ENCODE peak calls at places on chromosomes 11 and 22, in nine cellular contexts. G, D, T, S, K, Q, X, L and R are unnamed samples.

GRCh38 chr11:5038336-5038735 is 8.0 kb upstream of the OR52J3 start:
- DNase-seq in G (no peak), D (no peak), T (no peak), S (no peak), K (no peak), Q (no peak), X (no peak), L (no peak), R (no peak)

GRCh38 chr11:102306048-102306575 is 11.2 kb upstream of the BIRC3 start:
- DNase-seq in G (peak; percentile 70), D (no peak), T (peak; percentile 83), S (no peak), K (peak; percentile 91), Q (peak; percentile 89), X (peak; percentile 46), L (no peak), R (peak; percentile 83)

GRCh38 chr11:26974068-26974790 is 19.7 kb upstream of the FIBIN start:
- DNase-seq in G (no peak), D (no peak), T (no peak), S (peak; percentile 69), K (no peak), Q (no peak), X (no peak), L (no peak), R (no peak)

GRCh38 chr11:73274722-73275380 is 2.7 kb downstream of the P2RY6 start:
- DNase-seq in G (no peak), D (no peak), T (no peak), S (no peak), K (peak; percentile 46), Q (no peak), X (no peak), L (no peak), R (no peak)

GRCh38 chr22:49007013-49007653 is 820.5 kb downstream of the BRD1 start:
- DNase-seq in G (no peak), D (no peak), T (peak; percentile 17), S (no peak), K (no peak), Q (no peak), X (no peak), L (no peak), R (no peak)

GRCh38 chr11:34356576-34356917 is 1.3 kb downstream of the ABTB2 start:
- DNase-seq in G (no peak), D (no peak), T (no peak), S (peak; percentile 33), K (peak; percentile 57), Q (no peak), X (peak; percentile 6), L (no peak), R (no peak)

GRCh38 chr22:30516731-30517130 is 11.2 kb upstream of the SEC14L4 start:
- DNase-seq in G (no peak), D (no peak), T (no peak), S (no peak), K (no peak), Q (no peak), X (no peak), L (no peak), R (no peak)

GRCh38 chr11:8018742-8019631 is 31.9 kb downstream of the EIF3F start:
- DNase-seq in G (peak; percentile 73), D (peak; percentile 67), T (peak; percentile 61), S (peak; percentile 69), K (peak; percentile 83), Q (peak; percentile 31), X (peak; percentile 78), L (peak; percentile 88), R (peak; percentile 60)

GRCh38 chr22:50613291-50613981 is 12.8 kb downstream of the MAPK8IP2 start:
- DNase-seq in G (peak; percentile 41), D (no peak), T (peak; percentile 95), S (no peak), K (peak; percentile 90), Q (peak; percentile 49), X (peak; percentile 91), L (peak; percentile 54), R (peak; percentile 89)

GRCh38 chr22:17918840-17919239 is 105.5 kb downstream of the MICAL3 start:
- DNase-seq in G (peak; percentile 57), D (no peak), T (no peak), S (peak; percentile 64), K (peak; percentile 15), Q (no peak), X (no peak), L (no peak), R (no peak)

GRCh38 chr11:86722748-86723147 is 50.3 kb upstream of the ME3 start:
- DNase-seq in G (no peak), D (no peak), T (no peak), S (no peak), K (no peak), Q (no peak), X (no peak), L (no peak), R (no peak)

GRCh38 chr11:19979519-19979845 is 180.8 kb downstream of the DBX1 start:
- DNase-seq in G (no peak), D (no peak), T (no peak), S (no peak), K (no peak), Q (no peak), X (no peak), L (no peak), R (no peak)

GRCh38 chr11:10325398-10326079 is 20.7 kb downstream of the ADM start:
- DNase-seq in G (no peak), D (no peak), T (no peak), S (peak; percentile 99), K (no peak), Q (no peak), X (no peak), L (no peak), R (no peak)

GRCh38 chr11:112730591-112730990 is 230.6 kb upstream of the NCAM1 start:
- DNase-seq in G (no peak), D (no peak), T (no peak), S (no peak), K (no peak), Q (no peak), X (no peak), L (no peak), R (no peak)

GRCh38 chr11:106276859-106277436 is 199.5 kb downstream of the AASDHPPT start:
- DNase-seq in G (no peak), D (no peak), T (no peak), S (peak; percentile 4), K (no peak), Q (no peak), X (no peak), L (no peak), R (no peak)

GRCh38 chr11:128669491-128669890 is 24.4 kb upstream of the FLI1 start:
- DNase-seq in G (no peak), D (no peak), T (no peak), S (peak; percentile 52), K (no peak), Q (no peak), X (no peak), L (no peak), R (no peak)

GRCh38 chr11:1642288-1643145 is 12.9 kb downstream of the KRTAP5-5 start:
- DNase-seq in G (no peak), D (no peak), T (no peak), S (no peak), K (no peak), Q (no peak), X (no peak), L (no peak), R (no peak)

GRCh38 chr11:2523821-2524391 is 79.1 kb downstream of the KCNQ1 start:
- DNase-seq in G (peak; percentile 15), D (peak; percentile 17), T (peak; percentile 22), S (no peak), K (peak; percentile 37), Q (no peak), X (no peak), L (no peak), R (peak; percentile 3)

GRCh38 chr11:93735627-93736026 is 5.7 kb downstream of the TAF1D start:
- DNase-seq in G (no peak), D (no peak), T (no peak), S (no peak), K (no peak), Q (no peak), X (no peak), L (no peak), R (no peak)

GRCh38 chr11:68013611-68014156 is 3.6 kb downstream of the ALDH3B1 start:
- DNase-seq in G (no peak), D (no peak), T (no peak), S (no peak), K (no peak), Q (no peak), X (no peak), L (no peak), R (no peak)
- TF ChIP-seq POLR2A in G (no peak), D (no peak), T (no peak), S (no peak), K (no peak), Q (no peak), X (no peak), L (no peak), R (no peak)

DNA sequence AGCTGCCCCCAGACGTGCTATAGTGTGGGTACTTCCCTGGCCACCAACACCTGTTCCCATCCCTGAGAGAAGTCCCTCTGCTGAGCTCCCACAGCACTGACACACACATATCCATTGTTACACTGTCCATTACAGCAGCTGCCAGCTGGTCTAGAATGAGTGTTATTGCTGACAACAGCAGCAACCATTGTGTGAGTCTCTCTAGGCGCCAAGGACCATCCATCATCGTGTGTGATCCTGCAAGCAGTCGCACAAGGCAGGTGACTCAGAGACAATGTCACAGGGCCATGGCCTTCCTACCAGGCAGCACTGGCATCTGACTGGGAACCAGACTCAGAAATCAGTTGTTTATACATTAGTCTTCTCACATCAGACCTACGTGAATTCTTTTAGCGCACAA is 56.3 kb downstream of the SGSM3 start:
- DNase-seq in G (peak; percentile 66), D (no peak), T (no peak), S (peak; percentile 88), K (no peak), Q (no peak), X (peak; percentile 55), L (no peak), R (no peak)
- TF ChIP-seq POLR2A in G (no peak), D (no peak), T (no peak), S (no peak), K (no peak), Q (no peak), X (no peak), L (peak; percentile 1), R (no peak)

DNA sequence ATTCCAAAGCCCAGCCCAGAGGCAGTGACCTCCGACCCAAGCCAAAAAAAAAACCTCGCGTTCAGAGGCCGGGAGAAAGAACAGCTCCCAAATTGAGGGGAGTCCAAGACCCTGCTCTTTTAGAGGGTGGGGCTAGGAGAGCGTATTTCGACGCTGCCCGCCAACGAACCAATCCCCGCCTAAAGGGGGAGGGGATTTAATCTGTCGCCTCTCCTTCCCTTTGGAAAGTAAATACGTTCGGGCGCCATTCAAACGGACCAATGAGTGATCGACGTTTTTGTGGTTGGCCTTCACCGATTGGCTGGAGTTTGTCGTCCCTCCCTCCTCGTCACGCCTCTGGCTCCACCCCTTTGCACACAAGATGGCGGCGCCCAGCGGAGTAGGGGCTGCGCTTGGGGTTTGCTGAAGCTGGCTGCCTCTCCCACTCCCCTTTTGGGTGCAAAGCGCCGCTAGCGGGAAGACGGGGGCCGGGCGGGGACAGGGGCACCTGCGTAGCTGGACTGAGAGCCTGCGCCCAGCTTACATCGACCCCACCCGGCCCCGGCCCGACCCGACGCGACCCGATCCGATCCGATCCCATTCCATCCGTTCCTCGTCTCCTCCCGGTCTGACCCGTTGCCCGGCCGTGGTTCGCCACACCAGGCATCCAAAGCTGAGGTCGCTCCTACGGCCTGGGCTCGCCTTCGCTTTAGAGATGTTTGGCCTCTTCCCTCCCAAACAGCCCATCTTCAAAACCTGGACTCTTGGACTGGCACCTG is at the start of gene RNF26:
- DNase-seq in G (peak; percentile 98), D (peak; percentile 98), T (peak; percentile 95), S (peak; percentile 98), K (peak; percentile 98), Q (peak; percentile 97), X (peak; percentile 98), L (peak; percentile 97), R (peak; percentile 97)
- TF ChIP-seq POLR2A in G (peak; percentile 69), D (peak; percentile 68), T (no peak), S (peak; percentile 75), K (peak; percentile 55), Q (peak; percentile 70), X (peak; percentile 81), L (peak; percentile 77), R (peak; percentile 72)

GRCh38 chr11:67584205-67584880 is 731 bp downstream of the GSTP1 start:
- DNase-seq in G (peak; percentile 83), D (no peak), T (peak; percentile 81), S (peak; percentile 54), K (peak; percentile 84), Q (peak; percentile 73), X (peak; percentile 89), L (peak; percentile 76), R (peak; percentile 84)
- TF ChIP-seq POLR2A in G (no peak), D (no peak), T (no peak), S (no peak), K (peak; percentile 54), Q (peak; percentile 52), X (peak; percentile 84), L (peak; percentile 22), R (peak; percentile 62)